ENCODE peak calls at places on chromosomes 6 and 20, in eight cellular contexts. C is fibroblast of mammary gland, T is BJ, S is breast epithelium, J is HCT116, O is heart left ventricle, E is tibial artery, V is body of pancreas. G is an unnamed sample.
A peak's percentile ranks its signal among the peaks of the same experiment; 100 is the strongest.

GRCh38 chr6:5941188-5941587 is 65.5 kb downstream of the NRN1 start:
- DNase-seq in C (peak; percentile 82), T (no peak), S (no peak), J (no peak), O (no peak), E (no peak), V (no peak), G (no peak)

GRCh38 chr6:45661667-45662066 is 283.9 kb upstream of the SUPT3H start:
- DNase-seq in C (peak; percentile 100), T (no peak), S (no peak), J (no peak), O (no peak), E (no peak), V (no peak), G (no peak)

GRCh38 chr20:53939554-53940355 is 130.6 kb downstream of the BCAS1 start:
- DNase-seq in C (peak; percentile 95), T (peak; percentile 80), S (peak; percentile 93), J (peak; percentile 88), O (peak; percentile 91), E (peak; percentile 93), V (peak; percentile 91), G (peak; percentile 94)

GRCh38 chr6:132259070-132259469 is 142.2 kb downstream of the MOXD1 start:
- DNase-seq in C (peak; percentile 53), T (no peak), S (no peak), J (no peak), O (no peak), E (no peak), V (no peak), G (no peak)

GRCh38 chr6:112109267-112109666 is 21.9 kb downstream of the FAM229B start:
- DNase-seq in C (no peak), T (no peak), S (no peak), J (no peak), O (no peak), E (no peak), V (no peak), G (no peak)

GRCh38 chr6:144113366-144113765 is 18.0 kb upstream of the SF3B5 start:
- DNase-seq in C (no peak), T (no peak), S (no peak), J (no peak), O (no peak), E (no peak), V (no peak), G (no peak)

GRCh38 chr6:91822581-91822980 is 1235.7 kb upstream of the MAP3K7 start:
- DNase-seq in C (peak; percentile 57), T (no peak), S (no peak), J (no peak), O (no peak), E (no peak), V (no peak), G (no peak)

GRCh38 chr6:15479761-15480160 is 183.1 kb downstream of the DTNBP1 start:
- DNase-seq in C (no peak), T (no peak), S (peak; percentile 36), J (no peak), O (peak; percentile 51), E (no peak), V (no peak), G (no peak)

GRCh38 chr6:166056637-166057036 is 111.0 kb downstream of the TBXT start:
- DNase-seq in C (peak; percentile 73), T (no peak), S (no peak), J (no peak), O (peak; percentile 75), E (no peak), V (no peak), G (no peak)

GRCh38 chr6:75201901-75202672 is 3.8 kb downstream of the COL12A1 start:
- DNase-seq in C (peak; percentile 40), T (no peak), S (no peak), J (no peak), O (peak; percentile 31), E (peak; percentile 82), V (no peak), G (no peak)

GRCh38 chr20:24978493-24978892 is 14.1 kb downstream of the APMAP start:
- DNase-seq in C (no peak), T (no peak), S (no peak), J (no peak), O (no peak), E (no peak), V (no peak), G (no peak)

GRCh38 chr6:142867355-142867801 is 77.6 kb downstream of the HIVEP2 start:
- DNase-seq in C (peak; percentile 47), T (no peak), S (no peak), J (no peak), O (no peak), E (no peak), V (no peak), G (no peak)

GRCh38 chr6:3228791-3229565 is 1.5 kb upstream of the TUBB2B start:
- DNase-seq in C (no peak), T (no peak), S (no peak), J (no peak), O (no peak), E (peak; percentile 64), V (no peak), G (no peak)

GRCh38 chr20:764255-764654 is 4.0 kb downstream of the SLC52A3 start:
- DNase-seq in C (no peak), T (no peak), S (no peak), J (no peak), O (no peak), E (no peak), V (no peak), G (no peak)

GRCh38 chr20:63897978-63898561 is 3.1 kb downstream of the DNAJC5 start:
- DNase-seq in C (no peak), T (no peak), S (no peak), J (no peak), O (no peak), E (no peak), V (no peak), G (no peak)

GRCh38 chr6:44268095-44268628 is 2.1 kb upstream of the TMEM151B start:
- DNase-seq in C (peak; percentile 50), T (no peak), S (peak; percentile 49), J (no peak), O (no peak), E (no peak), V (peak; percentile 76), G (no peak)

GRCh38 chr6:1716845-1717244 is 107.1 kb downstream of the FOXC1 start:
- DNase-seq in C (peak; percentile 12), T (no peak), S (no peak), J (no peak), O (no peak), E (no peak), V (no peak), G (no peak)

GRCh38 chr20:21519136-21519584 is 5.3 kb upstream of the NKX2-2 start:
- DNase-seq in C (no peak), T (no peak), S (no peak), J (no peak), O (no peak), E (no peak), V (no peak), G (no peak)

DNA sequence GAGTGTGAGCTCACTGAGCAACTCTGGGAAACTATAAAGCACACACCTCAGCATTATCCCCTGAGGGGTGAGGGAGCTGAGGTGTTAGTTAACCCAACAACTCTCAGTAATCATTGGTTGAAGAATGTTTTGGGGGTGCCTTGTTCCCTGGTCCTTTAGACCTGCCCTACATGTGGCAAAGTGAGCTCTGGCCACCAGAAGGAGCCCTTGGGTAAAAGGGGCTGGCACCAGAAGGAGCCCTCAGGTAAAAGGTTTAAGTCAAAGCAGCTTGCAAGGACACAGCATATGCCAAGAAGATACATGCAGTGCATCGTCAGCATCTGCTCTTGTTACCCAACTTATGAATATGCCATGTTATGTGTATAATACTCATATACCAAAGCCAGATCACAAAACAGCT is 1081.7 kb downstream of the KIF16B start:
- DNase-seq in C (no peak), T (no peak), S (no peak), J (no peak), O (no peak), E (no peak), V (no peak), G (no peak)
- TF ChIP-seq CTCF in C (no peak), T (peak; percentile 27), S (no peak), J (no peak), O (no peak), E (no peak), V (no peak), G (no peak)

DNA sequence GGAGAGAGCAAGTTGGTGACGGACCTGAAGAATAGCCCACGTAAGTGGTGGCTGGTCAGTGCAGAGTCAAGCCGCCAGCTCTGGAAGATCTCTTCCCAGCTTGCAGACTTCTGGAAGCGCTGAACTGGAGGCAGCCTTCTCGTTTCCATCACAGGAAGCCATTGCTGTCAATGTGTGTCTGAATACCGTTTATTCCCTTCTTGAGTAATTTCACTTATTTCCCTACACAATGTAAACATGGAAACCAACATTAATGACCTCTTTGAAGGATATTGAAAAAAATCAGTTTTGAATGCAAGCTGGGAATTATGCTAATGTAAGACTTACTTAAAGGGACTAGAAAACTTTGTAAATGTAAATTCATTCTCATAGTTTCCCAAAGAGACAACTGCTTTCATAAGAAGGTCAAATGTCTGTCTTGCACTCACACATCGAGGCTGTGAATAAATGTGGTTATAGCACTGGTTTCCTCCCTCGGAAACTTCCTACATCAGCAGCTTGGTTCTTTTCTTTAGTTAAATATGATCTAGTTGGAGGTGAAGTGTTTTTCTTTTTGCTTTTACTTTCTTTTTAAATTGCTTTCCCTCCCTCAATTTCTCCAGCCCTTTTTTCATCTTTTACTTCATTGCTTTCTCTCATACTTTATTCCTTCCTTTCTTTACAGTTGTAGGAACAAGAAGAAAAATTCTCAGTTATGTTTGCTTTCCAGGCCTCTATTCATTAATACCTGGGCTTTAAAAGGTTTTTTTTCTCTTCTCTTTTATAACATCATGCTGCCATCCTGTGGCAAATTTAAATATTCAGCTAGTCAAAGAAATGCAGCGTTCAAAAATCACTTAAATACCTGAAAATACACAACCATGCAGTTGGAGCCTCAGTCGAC is 108.2 kb downstream of the TNFAIP3 start:
- DNase-seq in C (peak; percentile 29), T (no peak), S (no peak), J (peak; percentile 7), O (no peak), E (no peak), V (no peak), G (no peak)
- TF ChIP-seq CTCF in C (peak; percentile 17), T (peak; percentile 23), S (no peak), J (peak; percentile 45), O (no peak), E (peak; percentile 4), V (peak; percentile 42), G (no peak)

DNA sequence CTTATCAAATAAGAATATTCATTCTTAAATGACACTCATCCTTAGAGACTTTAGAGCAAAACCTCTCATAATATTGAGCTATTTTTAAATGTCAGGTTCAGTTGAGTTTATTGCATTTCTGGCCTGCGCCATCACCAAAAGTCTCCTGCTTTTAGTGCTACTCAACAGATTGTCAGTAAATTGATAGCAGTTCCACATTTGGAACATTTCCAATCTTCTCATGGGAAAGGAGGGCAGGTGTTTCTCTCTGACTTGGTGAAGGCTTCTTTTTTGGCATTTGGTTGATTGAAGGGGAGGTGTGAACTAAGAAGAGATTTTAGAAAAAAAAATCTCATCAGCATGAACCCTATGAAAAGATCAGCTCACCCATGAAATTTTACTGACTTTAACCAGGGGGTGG is 125.9 kb upstream of the INSM1 start:
- DNase-seq in C (no peak), T (no peak), S (no peak), J (no peak), O (no peak), E (no peak), V (no peak), G (no peak)
- TF ChIP-seq CTCF in C (no peak), T (no peak), S (no peak), J (no peak), O (no peak), E (no peak), V (no peak), G (no peak)

GRCh38 chr20:33600414-33600813 is 61.7 kb upstream of the C20orf144 start:
- DNase-seq in C (no peak), T (no peak), S (no peak), J (no peak), O (no peak), E (no peak), V (no peak), G (no peak)
- TF ChIP-seq CTCF in C (no peak), T (no peak), S (no peak), J (peak; percentile 14), O (no peak), E (no peak), V (no peak), G (no peak)